ENCODE peak calls at places on chromosomes 3 and 15, in eight cellular contexts. B, D, A, H, F, Z, M and V are unnamed samples.

GRCh38 chr3:77096966-77097890 is 57.3 kb downstream of the ROBO2 start:
- DNase-seq in M (no peak), F (no peak), A (no peak), D (no peak), B (no peak), H (no peak), Z (no peak), V (no peak)

GRCh38 chr15:20645956-20646355 is 104.4 kb upstream of the GOLGA6L6 start:
- DNase-seq in F (no peak), A (peak), B (no peak), M (no peak), H (no peak), Z (no peak), D (no peak), V (no peak)

GRCh38 chr3:64645236-64645635 is 42.6 kb downstream of the ADAMTS9 start:
- DNase-seq in Z (no peak), D (no peak), H (no peak), B (no peak), A (no peak), F (no peak), M (no peak), V (no peak)

GRCh38 chr3:170732660-170733245 is 137.2 kb downstream of the RPL22L1 start:
- DNase-seq in Z (no peak), M (no peak), F (no peak), A (no peak), H (no peak), D (no peak), B (no peak), V (no peak)

GRCh38 chr3:66267031-66267430 is 46.2 kb downstream of the SLC25A26 start:
- DNase-seq in H (no peak), M (no peak), B (no peak), A (no peak), D (no peak), Z (no peak), F (no peak), V (no peak)

GRCh38 chr15:90020041-90020735 is 19.1 kb downstream of the ZNF710 start:
- DNase-seq in F (no peak), M (no peak), Z (peak), D (no peak), H (no peak), A (no peak), B (no peak), V (no peak)

GRCh38 chr15:62940755-62941361 is 101.7 kb upstream of the TPM1 start:
- DNase-seq in H (no peak), F (no peak), Z (no peak), D (no peak), M (peak), A (no peak), B (peak), V (no peak)

GRCh38 chr15:25173241-25174028 is 218.6 kb downstream of the SNRPN start:
- DNase-seq in F (peak), A (peak), Z (no peak), D (no peak), B (no peak), H (no peak), M (peak), V (no peak)

GRCh38 chr3:126293370-126294082 is 63.7 kb downstream of the KLF15 start:
- DNase-seq in B (no peak), A (no peak), F (peak), M (no peak), H (no peak), Z (no peak), D (no peak), V (no peak)

GRCh38 chr15:65460948-65461347 is 38.2 kb upstream of the IGDCC4 start:
- DNase-seq in H (no peak), Z (no peak), M (no peak), D (no peak), F (no peak), A (no peak), B (no peak), V (no peak)

GRCh38 chr15:45091581-45091980 is 22.4 kb downstream of the DUOX2 start:
- DNase-seq in A (no peak), D (no peak), H (no peak), B (no peak), Z (no peak), F (no peak), M (no peak), V (no peak)

GRCh38 chr3:58529516-58530353 is 7.3 kb downstream of the ACOX2 start:
- DNase-seq in D (peak), F (no peak), Z (no peak), H (no peak), A (no peak), B (no peak), M (no peak), V (no peak)

GRCh38 chr3:85081191-85081895 is 122.6 kb downstream of the CADM2 start:
- DNase-seq in M (no peak), B (peak), H (no peak), F (no peak), D (no peak), A (no peak), Z (no peak), V (no peak)

GRCh38 chr15:65304393-65305143 is at the start of gene RNU5B-1:
- DNase-seq in H (no peak), F (peak), Z (peak), A (no peak), B (peak), M (peak), D (peak), V (peak)

GRCh38 chr3:169666079-169666436 is 2.5 kb upstream of the MECOM start:
- DNase-seq in Z (no peak), F (no peak), B (no peak), D (peak), A (no peak), M (no peak), H (no peak), V (no peak)

GRCh38 chr15:66936115-66936863 is 129.1 kb upstream of the SMAD3 start:
- DNase-seq in A (no peak), M (peak), F (peak), B (no peak), D (no peak), Z (no peak), H (no peak), V (no peak)

GRCh38 chr3:131303848-131304247 is 77.7 kb upstream of the NUDT16 start:
- DNase-seq in A (no peak), M (no peak), Z (no peak), B (no peak), D (no peak), F (no peak), H (no peak), V (no peak)

GRCh38 chr3:190429681-190430080 is 20.0 kb downstream of the TMEM207 start:
- DNase-seq in Z (no peak), D (no peak), M (no peak), H (no peak), A (no peak), B (no peak), F (no peak), V (no peak)

GRCh38 chr15:40344631-40345120 is 3.9 kb upstream of the CCDC9B start:
- DNase-seq in F (no peak), B (peak), A (no peak), D (no peak), M (peak), H (peak), Z (peak), V (peak)

GRCh38 chr3:182925330-182925943 is 54.9 kb downstream of the DCUN1D1 start:
- DNase-seq in H (no peak), F (no peak), A (no peak), M (no peak), Z (no peak), B (peak), D (no peak), V (no peak)

GRCh38 chr3:3107181-3107580 is 3.0 kb downstream of the IL5RA start:
- DNase-seq in A (no peak), H (no peak), D (no peak), M (no peak), Z (no peak), F (no peak), B (no peak), V (no peak)

GRCh38 chr3:119580148-119580760 is 962 bp downstream of the ADPRH start:
- DNase-seq in H (no peak), F (no peak), Z (no peak), D (no peak), M (peak), A (no peak), B (no peak), V (no peak)

GRCh38 chr3:73603771-73604171 is 21.0 kb downstream of the PDZRN3 start:
- DNase-seq in D (no peak), M (no peak), B (no peak), Z (no peak), F (no peak), H (no peak), A (no peak), V (no peak)

GRCh38 chr3:13111874-13112520 is 38.8 kb upstream of the IQSEC1 start:
- DNase-seq in M (no peak), D (no peak), H (no peak), A (no peak), F (no peak), B (no peak), Z (peak), V (no peak)

GRCh38 chr3:114308830-114309229 is 15.0 kb downstream of the TIGIT start:
- DNase-seq in B (no peak), M (no peak), F (no peak), A (no peak), Z (no peak), D (no peak), H (peak), V (peak)

GRCh38 chr15:34813446-34814190 is 18.3 kb upstream of the ACTC1 start:
- DNase-seq in D (no peak), H (no peak), M (no peak), A (no peak), Z (no peak), B (no peak), F (no peak), V (no peak)

GRCh38 chr15:35061171-35062163 is 23.6 kb downstream of the NANOGP8 start:
- DNase-seq in M (peak), F (no peak), Z (no peak), H (no peak), B (no peak), D (no peak), A (no peak), V (no peak)

GRCh38 chr3:39990532-39990931 is 181.1 kb downstream of the MYRIP start:
- DNase-seq in M (no peak), A (no peak), H (no peak), B (peak), Z (no peak), F (no peak), D (peak), V (no peak)

GRCh38 chr15:82835391-82835917 is 26.0 kb downstream of the WHAMM start:
- DNase-seq in D (no peak), A (no peak), Z (peak), H (no peak), M (no peak), F (no peak), B (no peak), V (no peak)

GRCh38 chr3:126212629-126213375 is 32.4 kb upstream of the ALDH1L1 start:
- DNase-seq in H (no peak), Z (peak), M (peak), A (no peak), F (no peak), B (peak), D (peak), V (no peak)

GRCh38 chr15:88656760-88657221 is 18.0 kb downstream of the ISG20 start:
- DNase-seq in H (no peak), M (no peak), B (no peak), A (no peak), Z (no peak), F (peak), D (no peak), V (no peak)
- H3K27ac ChIP-seq in H (no peak), M (no peak), B (no peak), A (no peak), Z (no peak), F (no peak), D (no peak), V (peak)

DNA sequence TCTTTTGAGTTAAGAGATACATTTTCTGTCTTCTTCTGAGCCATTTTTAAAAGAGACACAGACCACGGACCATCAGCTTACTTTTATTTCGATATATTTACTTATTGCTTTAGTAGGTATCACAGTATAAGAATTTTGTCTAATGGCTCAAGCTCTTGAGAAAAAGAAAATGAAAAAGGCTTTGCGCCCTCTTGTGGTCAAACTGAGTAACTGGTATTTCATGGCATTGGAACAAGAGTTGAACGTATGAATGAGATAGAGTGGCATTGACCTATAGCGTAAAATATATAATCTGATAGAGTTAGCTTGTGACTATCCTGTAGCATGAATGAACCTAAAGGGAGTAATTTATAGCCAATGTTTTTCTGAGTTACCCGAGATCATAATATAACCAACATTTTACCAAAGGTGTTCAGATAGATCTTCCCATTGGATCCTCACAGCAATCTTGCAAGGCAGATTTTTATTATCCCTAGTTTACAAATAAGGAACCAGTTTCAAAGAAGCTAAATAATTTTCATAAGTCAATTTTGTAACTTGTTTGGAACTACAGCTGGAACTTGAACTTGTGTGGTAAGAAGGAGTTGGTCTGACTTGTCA is 154.6 kb downstream of the POLR2M start:
- DNase-seq in H (no peak), Z (no peak), F (no peak), M (no peak), D (peak), B (peak), A (no peak), V (no peak)
- H3K27ac ChIP-seq in H (no peak), Z (no peak), F (no peak), M (peak), D (no peak), B (no peak), A (no peak), V (no peak)

GRCh38 chr3:45507820-45508317 is 86.7 kb upstream of the LIMD1 start:
- DNase-seq in D (peak), Z (no peak), A (no peak), F (no peak), B (no peak), H (no peak), M (no peak), V (no peak)

GRCh38 chr3:45503904-45504651 is 90.5 kb upstream of the LIMD1 start:
- DNase-seq in D (no peak), M (no peak), Z (no peak), H (no peak), A (no peak), B (no peak), F (no peak), V (no peak)

GRCh38 chr3:45506751-45507391 is 87.7 kb upstream of the LIMD1 start:
- DNase-seq in Z (no peak), M (no peak), D (no peak), H (no peak), B (no peak), A (no peak), F (no peak), V (no peak)

GRCh38 chr3:45508659-45509037 is 85.9 kb upstream of the LIMD1 start:
- DNase-seq in H (no peak), D (no peak), A (no peak), B (no peak), Z (no peak), M (no peak), F (no peak), V (no peak)

DNA sequence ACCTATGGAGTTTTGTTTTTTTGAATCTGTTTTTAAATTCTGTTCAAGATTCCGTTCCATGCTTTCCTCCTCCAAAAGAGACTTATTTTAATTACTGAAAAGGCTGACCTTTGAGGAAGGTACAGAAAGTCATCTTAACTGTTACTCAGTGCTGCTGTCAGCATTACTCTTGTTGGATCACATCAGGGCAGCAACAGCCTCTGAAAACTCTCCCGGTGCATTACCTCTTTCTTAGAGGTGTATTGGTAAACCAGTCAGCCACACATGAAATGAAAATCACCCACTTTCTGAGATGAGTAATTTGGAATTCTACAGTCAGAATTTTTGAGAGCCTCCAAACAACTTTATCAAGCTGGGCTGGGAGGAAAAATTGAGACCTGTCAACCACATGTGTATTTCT is 88.5 kb upstream of the LIMD1 start:
- DNase-seq in D (no peak), H (no peak), A (no peak), M (no peak), B (no peak), Z (no peak), F (no peak), V (no peak)
- H3K27ac ChIP-seq in D (no peak), H (no peak), A (no peak), M (no peak), B (no peak), Z (no peak), F (no peak), V (no peak)

GRCh38 chr15:31344266-31344665 is 17.6 kb downstream of the KLF13 start:
- DNase-seq in A (no peak), B (no peak), M (no peak), F (no peak), H (no peak), D (no peak), Z (no peak), V (no peak)

GRCh38 chr15:31344824-31345605 is 18.4 kb downstream of the KLF13 start:
- DNase-seq in B (no peak), M (no peak), F (no peak), A (no peak), D (no peak), H (no peak), Z (no peak), V (no peak)

GRCh38 chr15:31347067-31347975 is 20.7 kb downstream of the KLF13 start:
- DNase-seq in Z (peak), B (no peak), A (no peak), M (no peak), F (no peak), D (no peak), H (peak), V (peak)

GRCh38 chr15:31346367-31347066 is 19.9 kb downstream of the KLF13 start:
- DNase-seq in B (no peak), H (no peak), D (no peak), M (no peak), A (no peak), Z (peak), F (no peak), V (no peak)

DNA sequence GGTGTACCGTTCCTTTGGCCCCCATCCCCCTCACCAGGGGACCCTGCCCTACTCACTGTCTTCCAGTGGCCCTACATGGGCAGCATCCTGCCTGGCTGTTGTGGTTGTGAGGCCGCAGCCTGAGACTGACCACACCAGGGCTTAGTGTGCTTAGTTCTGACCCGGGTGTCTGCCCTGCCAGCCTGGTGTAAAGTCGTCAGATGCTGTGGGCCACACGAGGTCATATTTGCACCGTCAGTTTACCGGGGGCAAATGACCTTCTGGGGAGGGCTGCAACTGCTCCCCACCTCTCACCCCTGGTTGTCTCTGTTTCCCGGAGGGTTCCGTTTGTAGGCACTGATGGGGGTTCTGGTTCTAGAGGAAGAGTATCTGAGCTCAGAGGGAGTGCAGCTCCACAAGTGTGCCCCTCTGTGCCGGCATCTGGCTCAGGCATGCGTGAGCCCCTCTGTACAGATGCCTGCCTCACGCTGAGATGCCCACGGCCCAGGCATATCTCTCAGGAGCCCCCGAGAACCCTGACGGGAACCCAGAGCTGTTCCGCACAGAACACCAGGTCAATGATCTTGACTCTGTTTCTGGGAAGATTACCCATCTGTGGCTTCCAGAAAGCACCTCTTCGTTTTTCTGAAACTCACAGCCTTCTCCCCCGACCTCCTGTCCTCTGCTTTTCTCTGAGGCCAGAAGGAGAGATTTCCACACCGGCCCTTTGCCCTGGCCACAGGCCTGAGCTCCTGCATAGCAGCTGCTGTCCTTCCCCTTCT is 19.2 kb downstream of the KLF13 start:
- DNase-seq in Z (peak), F (no peak), B (no peak), H (no peak), D (no peak), M (no peak), A (no peak), V (no peak)
- H3K27ac ChIP-seq in Z (no peak), F (peak), B (peak), H (peak), D (no peak), M (no peak), A (peak), V (peak)

DNA sequence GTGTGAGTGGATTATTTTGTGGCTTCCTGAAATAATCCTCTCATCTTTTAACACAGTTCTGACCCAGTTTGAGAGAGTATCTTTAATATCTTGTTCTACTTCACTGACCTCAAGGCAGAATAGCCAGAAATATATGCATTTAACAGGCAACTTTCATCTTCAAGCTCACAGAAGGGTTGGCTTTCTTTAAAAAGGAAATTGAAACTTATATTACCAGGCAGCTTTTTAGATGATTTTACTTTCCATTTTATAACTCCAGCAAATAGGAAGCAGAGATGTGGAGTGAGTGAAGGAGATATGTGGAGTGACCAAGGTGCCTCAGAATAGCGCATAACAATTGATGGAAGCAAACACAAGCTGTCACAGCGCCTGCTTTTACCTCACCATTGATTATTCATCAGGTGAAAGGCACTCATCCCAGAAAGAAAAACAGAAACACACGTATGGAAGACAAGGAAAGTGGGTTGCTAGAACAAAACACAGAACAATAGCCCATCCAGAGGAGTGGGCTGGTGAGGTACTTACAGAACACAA is 136.8 kb downstream of the TGFBR2 start:
- DNase-seq in B (no peak), Z (no peak), D (no peak), M (no peak), H (no peak), A (no peak), F (no peak), V (no peak)
- H3K27ac ChIP-seq in B (no peak), Z (no peak), D (no peak), M (no peak), H (no peak), A (no peak), F (no peak), V (no peak)

DNA sequence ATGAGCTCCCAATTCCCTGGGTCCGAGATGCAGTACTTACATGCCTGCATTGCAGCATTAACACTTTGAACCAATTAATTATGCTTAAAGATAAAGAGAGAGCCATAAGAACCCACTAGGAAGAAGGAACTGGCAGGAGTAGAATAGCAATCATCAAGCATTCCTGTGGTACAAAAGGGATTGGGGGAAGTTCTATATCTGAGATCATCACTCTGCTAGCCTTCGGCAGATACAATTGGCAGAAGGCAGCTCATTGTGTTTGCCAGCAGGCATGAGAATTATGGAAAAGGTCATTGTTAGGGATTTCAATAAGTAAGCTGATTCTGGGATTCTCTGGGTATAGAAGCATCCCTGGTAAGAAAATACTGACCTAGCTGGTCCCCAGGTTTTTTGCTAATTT is 891.3 kb downstream of the NTRK3 start:
- DNase-seq in M (no peak), A (no peak), H (no peak), B (peak), Z (no peak), D (no peak), F (no peak), V (no peak)
- H3K27ac ChIP-seq in M (no peak), A (no peak), H (no peak), B (no peak), Z (no peak), D (no peak), F (no peak), V (no peak)